ENCODE peak calls at places on chromosomes 12 and 14, in nine cellular contexts. W, H, F, G, Z, T, R, S and C are unnamed samples.

GRCh38 chr12:75556306-75556899 is 45.0 kb upstream of the KRR1 start:
- DNase-seq in W (no peak), H (no peak), F (no peak), G (no peak), Z (no peak), T (no peak), R (no peak), S (no peak), C (no peak)

GRCh38 chr14:61219256-61219655 is 61.9 kb downstream of the TMEM30B start:
- DNase-seq in W (no peak), H (no peak), F (no peak), G (no peak), Z (no peak), T (no peak), R (no peak), S (peak; percentile 33), C (no peak)

GRCh38 chr12:20434993-20435392 is 66.7 kb downstream of the PDE3A start:
- DNase-seq in W (peak; percentile 72), H (no peak), F (no peak), G (no peak), Z (peak; percentile 34), T (no peak), R (no peak), S (no peak), C (no peak)

GRCh38 chr14:39576258-39576657 is 144.0 kb upstream of the FBXO33 start:
- DNase-seq in W (no peak), H (no peak), F (no peak), G (no peak), Z (no peak), T (no peak), R (no peak), S (no peak), C (no peak)

GRCh38 chr14:29925736-29926135 is 1.9 kb downstream of the PRKD1 start:
- DNase-seq in W (peak; percentile 61), H (no peak), F (no peak), G (no peak), Z (no peak), T (no peak), R (no peak), S (no peak), C (no peak)

GRCh38 chr14:103819503-103820307 is 27.7 kb downstream of the PPP1R13B start:
- DNase-seq in W (peak; percentile 15), H (peak; percentile 46), F (no peak), G (no peak), Z (peak; percentile 11), T (peak; percentile 52), R (peak; percentile 60), S (peak; percentile 45), C (peak; percentile 89)

GRCh38 chr12:27104546-27104945 is 22.2 kb upstream of the C12orf71 start:
- DNase-seq in W (peak; percentile 81), H (no peak), F (no peak), G (no peak), Z (peak; percentile 34), T (no peak), R (no peak), S (peak; percentile 40), C (no peak)

GRCh38 chr14:38662781-38663180 is 406.9 kb upstream of the CLEC14A start:
- DNase-seq in W (no peak), H (no peak), F (no peak), G (no peak), Z (peak; percentile 12), T (no peak), R (peak; percentile 20), S (no peak), C (no peak)

GRCh38 chr14:31360919-31361662 is 59.3 kb downstream of the HEATR5A start:
- DNase-seq in W (peak; percentile 68), H (no peak), F (no peak), G (no peak), Z (peak; percentile 17), T (no peak), R (no peak), S (peak; percentile 79), C (no peak)

GRCh38 chr12:132222096-132222807 is 78.0 kb downstream of the NOC4L start:
- DNase-seq in W (no peak), H (no peak), F (peak; percentile 71), G (no peak), Z (peak; percentile 6), T (peak; percentile 52), R (peak; percentile 69), S (peak; percentile 34), C (peak; percentile 49)

GRCh38 chr14:61192970-61193369 is 88.2 kb downstream of the TMEM30B start:
- DNase-seq in W (peak; percentile 62), H (no peak), F (no peak), G (no peak), Z (no peak), T (no peak), R (no peak), S (no peak), C (no peak)

GRCh38 chr12:132071837-132072384 is 72.2 kb downstream of the DDX51 start:
- DNase-seq in W (no peak), H (no peak), F (no peak), G (no peak), Z (no peak), T (no peak), R (no peak), S (peak; percentile 19), C (no peak)

GRCh38 chr12:26648584-26648983 is 184.4 kb downstream of the ITPR2 start:
- DNase-seq in W (peak; percentile 95), H (no peak), F (no peak), G (no peak), Z (peak; percentile 90), T (no peak), R (no peak), S (peak; percentile 83), C (peak; percentile 90)

GRCh38 chr12:133203344-133204263 is 22.3 kb downstream of the ZNF268 start:
- DNase-seq in W (peak; percentile 9), H (no peak), F (no peak), G (no peak), Z (no peak), T (no peak), R (no peak), S (no peak), C (no peak)

GRCh38 chr12:26678697-26679660 is 154.0 kb downstream of the ITPR2 start:
- DNase-seq in W (peak; percentile 27), H (no peak), F (no peak), G (no peak), Z (peak; percentile 17), T (no peak), R (no peak), S (no peak), C (no peak)

GRCh38 chr12:100473716-100474150 is at the start of gene NR1H4:
- DNase-seq in W (peak; percentile 75), H (peak; percentile 12), F (no peak), G (no peak), Z (no peak), T (no peak), R (no peak), S (peak; percentile 43), C (no peak)

GRCh38 chr14:77130386-77130785 is 11.2 kb downstream of the ZDHHC22 start:
- DNase-seq in W (no peak), H (no peak), F (no peak), G (no peak), Z (no peak), T (no peak), R (peak; percentile 22), S (no peak), C (no peak)

GRCh38 chr12:50033317-50033679 is 8.0 kb upstream of the RACGAP1 start:
- DNase-seq in W (no peak), H (no peak), F (no peak), G (no peak), Z (no peak), T (peak; percentile 53), R (no peak), S (no peak), C (no peak)

GRCh38 chr12:101935769-101936741 is 58.7 kb downstream of the DRAM1 start:
- DNase-seq in W (peak; percentile 97), H (peak; percentile 22), F (no peak), G (no peak), Z (peak; percentile 94), T (no peak), R (no peak), S (peak; percentile 96), C (peak; percentile 98)

GRCh38 chr12:27787559-27787958 is 7.5 kb upstream of the MANSC4 start:
- DNase-seq in W (peak; percentile 39), H (no peak), F (no peak), G (no peak), Z (peak; percentile 83), T (no peak), R (no peak), S (no peak), C (no peak)

GRCh38 chr14:103128631-103129300 is 5.5 kb downstream of the TNFAIP2 start:
- DNase-seq in W (no peak), H (peak; percentile 32), F (no peak), G (no peak), Z (no peak), T (peak; percentile 41), R (peak; percentile 66), S (peak; percentile 48), C (no peak)

GRCh38 chr12:58502857-58503256 is 417.4 kb downstream of the LRIG3 start:
- DNase-seq in W (peak; percentile 31), H (no peak), F (no peak), G (no peak), Z (peak; percentile 42), T (no peak), R (no peak), S (no peak), C (no peak)

GRCh38 chr12:94743174-94743573 is 92.8 kb upstream of the TMCC3 start:
- DNase-seq in W (no peak), H (no peak), F (no peak), G (no peak), Z (no peak), T (no peak), R (no peak), S (peak; percentile 61), C (no peak)

GRCh38 chr14:94936411-94936892 is 166.5 kb upstream of the GSC start:
- DNase-seq in W (peak; percentile 27), H (peak; percentile 89), F (no peak), G (no peak), Z (no peak), T (no peak), R (no peak), S (no peak), C (peak; percentile 83)
- H3K4me3 ChIP-seq in W (no peak overlapping the region), H (no peak overlapping the region), F (no peak overlapping the region), G (no peak overlapping the region), Z (no peak overlapping the region), T (peak overlapping the region; percentile 32), R (peak overlapping the region; percentile 6), S (no peak overlapping the region), C (no peak overlapping the region)

GRCh38 chr12:55720894-55721444 is 776 bp downstream of the RDH5 start:
- DNase-seq in W (peak; percentile 95), H (peak; percentile 77), F (peak; percentile 66), G (no peak), Z (peak; percentile 75), T (peak; percentile 72), R (peak; percentile 78), S (peak; percentile 91), C (no peak)
- H3K4me1 ChIP-seq in W (peaks cover 58% of the 10 kb centered on the region), H (peaks cover 80% of the 10 kb centered on the region), F (peaks cover 29% of the 10 kb centered on the region), G (peaks cover 13% of the 10 kb centered on the region), Z (peaks cover 60% of the 10 kb centered on the region), T (peaks cover 62% of the 10 kb centered on the region), R (peaks cover 57% of the 10 kb centered on the region), S (peaks cover 56% of the 10 kb centered on the region), C (peaks cover 6% of the 10 kb centered on the region)

GRCh38 chr12:118044577-118044976 is 16.4 kb downstream of the WSB2 start:
- DNase-seq in W (no peak), H (no peak), F (no peak), G (no peak), Z (no peak), T (no peak), R (no peak), S (no peak), C (no peak)
- H3K36me3 ChIP-seq in W (peaks cover 21% of the 10 kb centered on the region), H (no peaks in the 10 kb centered on the region), F (peaks cover 47% of the 10 kb centered on the region), G (peaks cover 67% of the 10 kb centered on the region), Z (peaks cover 79% of the 10 kb centered on the region), T (peaks cover 93% of the 10 kb centered on the region), R (peaks cover 85% of the 10 kb centered on the region), S (peaks cover 32% of the 10 kb centered on the region), C (peaks cover 17% of the 10 kb centered on the region)

GRCh38 chr12:65879878-65880277 is 55.6 kb downstream of the HMGA2 start:
- DNase-seq in W (peak; percentile 95), H (no peak), F (no peak), G (no peak), Z (peak; percentile 89), T (no peak), R (no peak), S (peak; percentile 66), C (no peak)
- H3K4me3 ChIP-seq in W (peak overlapping the region; percentile 60), H (no peak overlapping the region), F (no peak overlapping the region), G (no peak overlapping the region), Z (no peak overlapping the region), T (no peak overlapping the region), R (no peak overlapping the region), S (no peak overlapping the region), C (no peak overlapping the region)